ENCODE peak calls at places on chromosome 4, in five cellular contexts. One of them, this sample, is unnamed. For H3K4me1, the result is how much of the 10 kb centered on the place peaks cover.

GRCh38 chr4:118224239-118224829 is 128.5 kb downstream of the PRSS12 start:
- DNase-seq in ascending aorta: no peak
- DNase-seq in Panc1: peak
- DNase-seq in IMR-90: peak
- DNase-seq in iPS DF 6.9: peak
- DNase-seq in this sample: no peak

GRCh38 chr4:141158219-141158618 is 24.9 kb upstream of the RNF150 start:
- DNase-seq in ascending aorta: no peak
- DNase-seq in Panc1: peak
- DNase-seq in IMR-90: peak
- DNase-seq in iPS DF 6.9: no peak
- DNase-seq in this sample: no peak

GRCh38 chr4:27702710-27703431 is 842.2 kb downstream of the STIM2 start:
- DNase-seq in ascending aorta: no peak
- DNase-seq in Panc1: no peak
- DNase-seq in IMR-90: peak
- DNase-seq in iPS DF 6.9: no peak
- DNase-seq in this sample: no peak

GRCh38 chr4:123740236-123740635 is 343.6 kb downstream of the SPRY1 start:
- DNase-seq in ascending aorta: no peak
- DNase-seq in Panc1: no peak
- DNase-seq in IMR-90: no peak
- DNase-seq in iPS DF 6.9: no peak
- DNase-seq in this sample: no peak

GRCh38 chr4:55512077-55512476 is 34.6 kb downstream of the CLOCK start:
- DNase-seq in ascending aorta: no peak
- DNase-seq in Panc1: no peak
- DNase-seq in IMR-90: no peak
- DNase-seq in iPS DF 6.9: no peak
- DNase-seq in this sample: no peak

GRCh38 chr4:87121332-87122065 is 98.9 kb downstream of the KLHL8 start:
- DNase-seq in ascending aorta: no peak
- DNase-seq in Panc1: no peak
- DNase-seq in IMR-90: peak
- DNase-seq in iPS DF 6.9: no peak
- DNase-seq in this sample: no peak

GRCh38 chr4:177411996-177412395 is 30.2 kb downstream of the AGA start:
- DNase-seq in ascending aorta: no peak
- DNase-seq in Panc1: no peak
- DNase-seq in IMR-90: no peak
- DNase-seq in iPS DF 6.9: no peak
- DNase-seq in this sample: no peak

GRCh38 chr4:10762541-10762940 is 78.0 kb upstream of the CLNK start:
- DNase-seq in ascending aorta: no peak
- DNase-seq in Panc1: no peak
- DNase-seq in IMR-90: peak
- DNase-seq in iPS DF 6.9: no peak
- DNase-seq in this sample: no peak

GRCh38 chr4:130026185-130026584 is 930.2 kb downstream of the C4orf33 start:
- DNase-seq in ascending aorta: no peak
- DNase-seq in Panc1: no peak
- DNase-seq in IMR-90: no peak
- DNase-seq in iPS DF 6.9: peak
- DNase-seq in this sample: no peak

GRCh38 chr4:717601-718320 is 12.1 kb downstream of the PCGF3 start:
- DNase-seq in ascending aorta: no peak
- DNase-seq in Panc1: no peak
- DNase-seq in IMR-90: no peak
- DNase-seq in iPS DF 6.9: no peak
- DNase-seq in this sample: no peak

GRCh38 chr4:98501383-98501782 is 157.0 kb downstream of the TSPAN5 start:
- DNase-seq in ascending aorta: no peak
- DNase-seq in Panc1: no peak
- DNase-seq in IMR-90: no peak
- DNase-seq in iPS DF 6.9: no peak
- DNase-seq in this sample: no peak

DNA sequence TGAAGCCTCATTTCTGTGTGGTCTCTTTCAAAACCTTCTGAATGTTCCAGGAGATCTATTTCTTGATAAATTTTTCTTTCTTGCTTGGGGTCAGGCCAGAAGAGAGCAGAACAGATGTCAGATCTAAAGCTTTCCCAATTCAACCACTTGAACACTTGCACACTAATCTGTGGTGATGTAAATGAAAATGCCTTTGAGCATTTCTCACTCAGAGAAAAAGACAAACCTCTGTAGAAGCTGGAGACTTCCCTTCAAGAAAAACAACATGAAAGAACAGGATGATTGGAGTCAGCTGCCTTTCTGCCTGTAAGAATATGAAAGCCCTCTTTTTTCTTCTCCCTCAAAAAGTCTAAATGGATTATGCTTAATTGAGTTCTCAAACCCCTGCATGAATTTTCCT is 11.2 kb downstream of the IGFBP7 start:
- DNase-seq in ascending aorta: no peak
- DNase-seq in Panc1: no peak
- DNase-seq in IMR-90: peak
- DNase-seq in iPS DF 6.9: no peak
- DNase-seq in this sample: no peak
- H3K4me1 ChIP-seq in ascending aorta: under half
- H3K4me1 ChIP-seq in Panc1: under half
- H3K4me1 ChIP-seq in IMR-90: under half
- H3K4me1 ChIP-seq in iPS DF 6.9: under half
- H3K4me1 ChIP-seq in this sample: half or more

GRCh38 chr4:76194325-76194724 is 19.3 kb downstream of the SCARB2 start:
- DNase-seq in ascending aorta: no peak
- DNase-seq in Panc1: no peak
- DNase-seq in IMR-90: peak
- DNase-seq in iPS DF 6.9: no peak
- DNase-seq in this sample: no peak
- H3K4me1 ChIP-seq in ascending aorta: under half
- H3K4me1 ChIP-seq in Panc1: under half
- H3K4me1 ChIP-seq in IMR-90: under half
- H3K4me1 ChIP-seq in iPS DF 6.9: under half
- H3K4me1 ChIP-seq in this sample: half or more

GRCh38 chr4:185741795-185742194 is 70.2 kb downstream of the SORBS2 start:
- DNase-seq in ascending aorta: no peak
- DNase-seq in Panc1: no peak
- DNase-seq in IMR-90: no peak
- DNase-seq in iPS DF 6.9: no peak
- DNase-seq in this sample: no peak

GRCh38 chr4:185742766-185743165 is 69.2 kb downstream of the SORBS2 start:
- DNase-seq in ascending aorta: no peak
- DNase-seq in Panc1: no peak
- DNase-seq in IMR-90: no peak
- DNase-seq in iPS DF 6.9: no peak
- DNase-seq in this sample: no peak

GRCh38 chr4:185738851-185739250 is 73.1 kb downstream of the SORBS2 start:
- DNase-seq in ascending aorta: no peak
- DNase-seq in Panc1: no peak
- DNase-seq in IMR-90: no peak
- DNase-seq in iPS DF 6.9: no peak
- DNase-seq in this sample: no peak

GRCh38 chr4:185738038-185738552 is 73.9 kb downstream of the SORBS2 start:
- DNase-seq in ascending aorta: no peak
- DNase-seq in Panc1: no peak
- DNase-seq in IMR-90: peak
- DNase-seq in iPS DF 6.9: no peak
- DNase-seq in this sample: no peak

DNA sequence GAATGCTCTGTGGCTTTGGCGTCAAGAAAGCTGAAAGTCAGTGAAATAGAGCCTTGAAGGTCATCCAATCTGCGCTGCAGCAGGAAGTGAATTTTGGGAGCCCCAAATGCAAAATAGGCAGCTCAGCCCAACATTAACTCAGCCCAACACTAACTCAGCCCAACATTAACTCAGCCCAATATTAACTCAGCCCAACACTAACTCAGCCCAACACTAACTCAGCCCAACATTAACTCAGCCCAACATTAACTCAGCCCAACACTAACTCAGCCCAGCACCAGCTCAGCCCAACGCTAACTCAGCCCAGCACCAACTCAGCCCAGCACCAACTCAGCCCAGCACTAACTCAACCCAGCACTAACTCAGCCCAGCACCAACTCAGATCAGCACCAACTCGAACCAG is 71.5 kb downstream of the SORBS2 start:
- DNase-seq in ascending aorta: no peak
- DNase-seq in Panc1: no peak
- DNase-seq in IMR-90: no peak
- DNase-seq in iPS DF 6.9: no peak
- DNase-seq in this sample: no peak
- H3K4me1 ChIP-seq in ascending aorta: under half
- H3K4me1 ChIP-seq in Panc1: under half
- H3K4me1 ChIP-seq in IMR-90: under half
- H3K4me1 ChIP-seq in iPS DF 6.9: under half
- H3K4me1 ChIP-seq in this sample: under half

GRCh38 chr4:94409947-94410346 is 41.8 kb upstream of the PDLIM5 start:
- DNase-seq in ascending aorta: no peak
- DNase-seq in Panc1: no peak
- DNase-seq in IMR-90: no peak
- DNase-seq in iPS DF 6.9: no peak
- DNase-seq in this sample: no peak

GRCh38 chr4:94408549-94409374 is 43.0 kb upstream of the PDLIM5 start:
- DNase-seq in ascending aorta: no peak
- DNase-seq in Panc1: no peak
- DNase-seq in IMR-90: peak
- DNase-seq in iPS DF 6.9: no peak
- DNase-seq in this sample: no peak

GRCh38 chr4:94407846-94408245 is 43.9 kb upstream of the PDLIM5 start:
- DNase-seq in ascending aorta: no peak
- DNase-seq in Panc1: no peak
- DNase-seq in IMR-90: peak
- DNase-seq in iPS DF 6.9: no peak
- DNase-seq in this sample: no peak

GRCh38 chr4:94410678-94411206 is 41.0 kb upstream of the PDLIM5 start:
- DNase-seq in ascending aorta: peak
- DNase-seq in Panc1: peak
- DNase-seq in IMR-90: no peak
- DNase-seq in iPS DF 6.9: no peak
- DNase-seq in this sample: peak

GRCh38 chr4:94409375-94409679 is 42.4 kb upstream of the PDLIM5 start:
- DNase-seq in ascending aorta: no peak
- DNase-seq in Panc1: no peak
- DNase-seq in IMR-90: no peak
- DNase-seq in iPS DF 6.9: no peak
- DNase-seq in this sample: no peak
- H3K4me1 ChIP-seq in ascending aorta: under half
- H3K4me1 ChIP-seq in Panc1: under half
- H3K4me1 ChIP-seq in IMR-90: under half
- H3K4me1 ChIP-seq in iPS DF 6.9: under half
- H3K4me1 ChIP-seq in this sample: under half

This sample was measured in tibial nerve.